ENCODE peak calls at places on chromosome 5, in eight cellular contexts. N is endothelial cell; P is fibroblast of mammary gland; F is Jurkat, Clone E6-1; Q is CD8-positive, alpha-beta memory T cell; V is small intestine; O is HT1080; Y is central memory CD4-positive, alpha-beta T cell. M is an unnamed sample.

GRCh38 chr5:75057551-75057950 is 5.2 kb upstream of the GCNT4 start:
- DNase-seq in P (no peak), N (no peak), O (no peak), F (peak), Q (no peak), V (no peak), Y (peak), M (no peak)

GRCh38 chr5:61734966-61735365 is 402.9 kb downstream of the ZSWIM6 start:
- DNase-seq in Q (no peak), N (no peak), O (no peak), V (no peak), Y (no peak), F (no peak), P (peak), M (no peak)

GRCh38 chr5:67644221-67644920 is 447.8 kb upstream of the CD180 start:
- DNase-seq in P (no peak), V (no peak), Q (no peak), N (no peak), Y (no peak), F (no peak), O (no peak), M (peak)

GRCh38 chr5:60810438-60811085 is 33.5 kb downstream of the ELOVL7 start:
- DNase-seq in Q (no peak), V (no peak), O (peak), P (peak), Y (no peak), F (no peak), N (no peak), M (no peak)

GRCh38 chr5:135551593-135552447 is 16.1 kb upstream of the NEUROG1 start:
- DNase-seq in P (peak), V (peak), N (peak), Q (peak), O (peak), Y (peak), F (peak), M (peak)

GRCh38 chr5:171882118-171882517 is 96.5 kb downstream of the SMIM23 start:
- DNase-seq in O (no peak), P (no peak), V (no peak), N (no peak), Y (no peak), F (no peak), Q (no peak), M (no peak)

GRCh38 chr5:142506046-142506445 is 179.8 kb downstream of the FGF1 start:
- DNase-seq in Y (no peak), O (peak), P (peak), N (no peak), V (no peak), Q (no peak), F (no peak), M (no peak)

GRCh38 chr5:143179126-143179740 is 224.3 kb downstream of the NR3C1 start:
- DNase-seq in P (no peak), F (no peak), Q (no peak), O (no peak), Y (no peak), N (no peak), V (no peak), M (peak)

GRCh38 chr5:55600536-55601208 is 65.9 kb upstream of the PLPP1 start:
- DNase-seq in N (peak), Q (no peak), F (peak), V (no peak), P (peak), Y (peak), O (no peak), M (peak)

GRCh38 chr5:134003957-134004625 is 684 bp downstream of the VDAC1 start:
- DNase-seq in O (peak), V (peak), Y (no peak), F (no peak), P (peak), N (no peak), Q (peak), M (peak)

GRCh38 chr5:170216262-170216864 is 16.4 kb upstream of the C5orf58 start:
- DNase-seq in Q (no peak), O (peak), N (peak), V (no peak), F (peak), P (peak), Y (no peak), M (peak)

GRCh38 chr5:128318691-128319090 is 219.4 kb downstream of the FBN2 start:
- DNase-seq in O (no peak), Y (no peak), N (no peak), Q (no peak), F (no peak), P (no peak), V (no peak), M (no peak)

GRCh38 chr5:136769900-136770684 is 404.7 kb upstream of the TRPC7 start:
- DNase-seq in N (peak), V (peak), F (peak), P (peak), O (peak), Q (peak), Y (no peak), M (peak)

GRCh38 chr5:38595149-38595725 is 38.8 kb upstream of the LIFR start:
- DNase-seq in F (no peak), P (peak), V (no peak), N (no peak), Y (no peak), O (peak), Q (no peak), M (no peak)

GRCh38 chr5:172002310-172002709 is 4.1 kb downstream of the FBXW11 start:
- DNase-seq in V (peak), Y (no peak), P (peak), O (no peak), F (peak), Q (no peak), N (no peak), M (peak)

GRCh38 chr5:72101828-72102227 is 5.4 kb upstream of the MAP1B start:
- DNase-seq in V (no peak), F (no peak), O (peak), Q (no peak), P (peak), Y (no peak), N (no peak), M (no peak)

GRCh38 chr5:142486581-142486980 is 161.8 kb upstream of the SPRY4 start:
- DNase-seq in N (no peak), O (peak), F (no peak), Y (no peak), V (no peak), P (peak), Q (no peak), M (no peak)

GRCh38 chr5:14491505-14491904 is 90.1 kb upstream of the OTULINL start:
- DNase-seq in Y (no peak), P (peak), O (no peak), V (no peak), Q (no peak), F (no peak), N (no peak), M (no peak)

GRCh38 chr5:149932445-149933350 is 11.9 kb downstream of the PDE6A start:
- DNase-seq in V (no peak), N (peak), F (no peak), O (no peak), P (no peak), Y (no peak), Q (no peak), M (peak)

GRCh38 chr5:103305829-103306228 is 47.3 kb downstream of the MACIR start:
- DNase-seq in Q (no peak), O (peak), V (peak), N (no peak), P (no peak), F (no peak), Y (no peak), M (no peak)

GRCh38 chr5:21802869-21803490 is 1050.2 kb downstream of the CDH12 start:
- DNase-seq in V (peak), Y (no peak), Q (no peak), P (peak), O (peak), N (no peak), F (no peak), M (peak)

GRCh38 chr5:149583394-149583793 is 2.1 kb downstream of the ARHGEF37 start:
- DNase-seq in F (no peak), V (no peak), Y (no peak), P (no peak), Q (no peak), N (no peak), O (no peak), M (peak)

GRCh38 chr5:21152611-21153010 is 1164.6 kb upstream of the CDH18 start:
- DNase-seq in F (no peak), O (peak), N (no peak), V (no peak), P (peak), Q (no peak), Y (no peak), M (peak)

GRCh38 chr5:103389846-103390245 is 131.3 kb downstream of the MACIR start:
- DNase-seq in N (no peak), V (no peak), Y (no peak), O (no peak), F (no peak), Q (no peak), P (no peak), M (no peak)

GRCh38 chr5:9894571-9895304 is 264.6 kb upstream of the TAS2R1 start:
- DNase-seq in V (no peak), N (no peak), Y (no peak), O (no peak), P (no peak), Q (no peak), F (no peak), M (peak)

GRCh38 chr5:141359790-141360426 is at the start of gene PCDHGB2:
- DNase-seq in V (peak), P (peak), Y (no peak), O (peak), N (peak), F (peak), Q (no peak), M (peak)

GRCh38 chr5:10457682-10458574 is 16.2 kb downstream of the ROPN1L start:
- DNase-seq in P (peak), V (no peak), F (no peak), Q (no peak), N (peak), Y (no peak), O (no peak), M (peak)

GRCh38 chr5:6081727-6082210 is 296.6 kb downstream of the MED10 start:
- DNase-seq in Q (no peak), Y (no peak), F (no peak), V (no peak), O (peak), P (no peak), N (no peak), M (no peak)

GRCh38 chr5:67816456-67816855 is 399.1 kb upstream of the PIK3R1 start:
- DNase-seq in Y (no peak), V (no peak), F (no peak), N (no peak), P (peak), O (no peak), Q (no peak), M (no peak)

GRCh38 chr5:52801329-52801728 is 13.6 kb downstream of the ITGA1 start:
- DNase-seq in Y (no peak), O (no peak), Q (no peak), P (peak), V (peak), F (no peak), N (peak), M (peak)

GRCh38 chr5:89396262-89396975 is 513.4 kb upstream of the MEF2C start:
- DNase-seq in V (peak), O (peak), N (peak), F (peak), P (peak), Q (no peak), Y (no peak), M (no peak)

GRCh38 chr5:7548576-7548975 is 152.6 kb downstream of the ADCY2 start:
- DNase-seq in Y (no peak), Q (no peak), P (no peak), F (no peak), N (no peak), O (no peak), V (no peak), M (peak)

GRCh38 chr5:106367281-106367680 is 1303.5 kb downstream of the EFNA5 start:
- DNase-seq in P (no peak), Y (no peak), Q (no peak), N (no peak), O (no peak), V (no peak), F (no peak), M (no peak)

GRCh38 chr5:127959152-127959764 is 124.3 kb upstream of the SLC12A2 start:
- DNase-seq in N (peak), Y (no peak), V (peak), O (peak), Q (no peak), P (peak), F (peak), M (peak)